ENCODE peak calls at places on chromosomes 6 and 20, in four cellular contexts. C is CD4-positive, alpha-beta T cell; D is brain microvascular endothelial cell; A is CD8-positive, alpha-beta T cell. P is an unnamed sample.

GRCh38 chr20:4119854-4120209 is 104.5 kb upstream of the RNF24 start:
- DNase-seq in A (no peak), D (no peak), C (no peak), P (no peak)

GRCh38 chr20:57435498-57436222 is 44.5 kb downstream of the RBM38 start:
- DNase-seq in C (peak; percentile 38), D (peak; percentile 12), A (peak; percentile 54), P (peak; percentile 37)

GRCh38 chr20:3848565-3848964 is 1.9 kb downstream of the MAVS start:
- DNase-seq in D (no peak), C (no peak), A (no peak), P (no peak)

GRCh38 chr6:81067057-81067456 is 685.4 kb downstream of the TENT5A start:
- DNase-seq in A (no peak), D (no peak), C (no peak), P (no peak)

GRCh38 chr6:51908243-51908642 is 179.2 kb downstream of the PKHD1 start:
- DNase-seq in A (no peak), C (no peak), D (no peak), P (no peak)

GRCh38 chr6:89866024-89866678 is 28.1 kb upstream of the GJA10 start:
- DNase-seq in C (no peak), D (no peak), A (no peak), P (no peak)

GRCh38 chr6:44068607-44069296 is 58.5 kb downstream of the MRPL14 start:
- DNase-seq in D (no peak), A (no peak), C (no peak), P (no peak)

GRCh38 chr6:108559884-108560462 is 744 bp upstream of the FOXO3 start:
- DNase-seq in C (no peak), D (peak; percentile 68), A (no peak), P (no peak)

GRCh38 chr6:17493286-17493685 is 99.9 kb downstream of the CAP2 start:
- DNase-seq in D (peak; percentile 69), A (no peak), C (no peak), P (no peak)

GRCh38 chr20:57856658-57857057 is 146.8 kb upstream of the PMEPA1 start:
- DNase-seq in C (no peak), D (no peak), A (no peak), P (no peak)

GRCh38 chr6:139655783-139656705 is 281.6 kb upstream of the CITED2 start:
- DNase-seq in C (no peak), A (no peak), D (no peak), P (no peak)

GRCh38 chr6:126767741-126768140 is 350.7 kb upstream of the RSPO3 start:
- DNase-seq in A (no peak), D (no peak), C (no peak), P (no peak)

GRCh38 chr6:26576407-26576843 is 20.3 kb upstream of the ABT1 start:
- DNase-seq in D (no peak), A (no peak), C (no peak), P (no peak)

GRCh38 chr6:99614430-99615161 is 8.0 kb downstream of the PRDM13 start:
- DNase-seq in D (no peak), C (no peak), A (no peak), P (no peak)

GRCh38 chr6:31881136-31881859 is 2.5 kb upstream of the SLC44A4 start:
- DNase-seq in D (no peak), A (no peak), C (no peak), P (no peak)
- H3K27ac ChIP-seq in D (no peak overlapping the region), A (no peak overlapping the region), C (no peak overlapping the region), P (no peak overlapping the region)

GRCh38 chr6:53828215-53828614 is 33.4 kb downstream of the LRRC1 start:
- DNase-seq in A (no peak), D (no peak), C (no peak), P (no peak)
- H3K27ac ChIP-seq in A (no peak overlapping the region), D (no peak overlapping the region), C (no peak overlapping the region), P (no peak overlapping the region)

DNA sequence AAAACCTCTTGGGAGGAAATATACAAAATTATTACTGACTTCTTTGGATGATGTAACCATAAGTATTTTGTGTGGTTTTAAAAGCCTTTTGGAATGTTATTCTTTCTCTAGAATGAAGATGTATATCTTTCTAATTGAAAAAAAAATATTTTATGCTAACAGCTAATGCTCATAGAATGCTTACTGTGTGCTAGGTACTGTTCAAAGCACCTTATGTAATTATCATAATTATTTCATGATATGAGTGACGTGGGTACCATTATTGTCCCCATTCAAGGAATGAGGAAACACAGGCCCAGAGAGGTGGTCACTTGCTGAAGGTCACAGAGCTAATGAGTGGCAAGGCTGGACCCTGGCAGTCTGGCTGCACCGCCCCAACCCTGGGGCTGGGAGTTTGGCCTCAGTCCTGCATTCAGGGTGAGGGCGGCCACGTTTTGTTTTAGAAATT is 37.5 kb downstream of the TFEB start:
- DNase-seq in A (no peak), D (no peak), C (no peak), P (no peak)
- H3K27ac ChIP-seq in A (no peak overlapping the region), D (peak overlapping the region; percentile 98), C (no peak overlapping the region), P (peak overlapping the region; percentile 79)

GRCh38 chr6:158009935-158010585 is 28.4 kb downstream of the SYNJ2 start:
- DNase-seq in C (no peak), D (no peak), A (no peak), P (no peak)
- H3K27ac ChIP-seq in C (no peak overlapping the region), D (peak overlapping the region; percentile 51), A (no peak overlapping the region), P (peak overlapping the region; percentile 98)

DNA sequence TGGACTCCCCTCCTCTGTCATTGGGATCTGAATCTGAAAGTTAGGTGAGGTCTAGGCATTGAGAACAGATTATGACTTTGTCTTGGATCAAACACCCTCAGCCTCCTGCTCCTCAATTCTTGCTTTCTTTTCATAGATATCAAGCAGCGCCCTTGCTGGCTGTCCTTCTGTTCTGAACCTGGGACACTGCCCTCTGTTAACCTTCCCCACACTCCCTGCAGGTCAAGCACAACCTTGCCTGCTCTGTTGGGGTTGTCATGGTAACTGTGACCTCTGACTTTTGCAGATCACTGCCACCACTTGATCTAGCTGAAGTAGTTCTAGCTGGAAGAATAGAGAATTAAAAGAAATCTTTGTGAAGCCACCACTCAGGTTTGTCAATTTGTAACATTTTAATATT is 16.4 kb upstream of the MICA start:
- DNase-seq in A (no peak), C (no peak), D (no peak), P (no peak)
- H3K27ac ChIP-seq in A (no peak overlapping the region), C (no peak overlapping the region), D (no peak overlapping the region), P (no peak overlapping the region)

DNA sequence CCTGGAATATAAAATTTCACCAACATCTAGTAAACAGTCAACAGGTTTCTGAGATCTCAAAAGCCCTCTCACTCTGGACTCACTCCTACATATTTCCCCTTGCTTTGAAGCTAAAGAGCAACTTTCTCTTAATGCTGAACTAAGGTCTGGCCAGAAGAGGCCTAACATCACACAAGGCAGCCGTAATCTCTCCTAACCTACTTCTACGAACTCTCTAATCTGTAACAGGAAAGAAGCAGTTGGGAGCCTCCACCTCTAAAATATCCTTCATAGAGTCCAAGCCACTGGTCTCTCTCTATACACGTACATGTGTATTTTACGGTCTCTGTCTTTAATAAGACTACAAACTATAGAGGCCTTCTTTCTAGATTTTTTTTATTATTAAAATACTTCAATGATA is 72.0 kb downstream of the REV3L start:
- DNase-seq in D (no peak), C (no peak), A (no peak), P (no peak)
- H3K27ac ChIP-seq in D (no peak overlapping the region), C (no peak overlapping the region), A (no peak overlapping the region), P (peak overlapping the region; percentile 50)

GRCh38 chr20:22513574-22513973 is 70.8 kb downstream of the FOXA2 start:
- DNase-seq in A (no peak), C (no peak), D (no peak), P (no peak)

GRCh38 chr20:22512911-22513489 is 71.4 kb downstream of the FOXA2 start:
- DNase-seq in D (no peak), A (no peak), C (no peak), P (no peak)

GRCh38 chr20:22515264-22515663 is 69.1 kb downstream of the FOXA2 start:
- DNase-seq in D (no peak), C (no peak), A (no peak), P (no peak)

GRCh38 chr20:22509090-22509938 is 75.1 kb downstream of the FOXA2 start:
- DNase-seq in D (no peak), C (no peak), A (no peak), P (no peak)

DNA sequence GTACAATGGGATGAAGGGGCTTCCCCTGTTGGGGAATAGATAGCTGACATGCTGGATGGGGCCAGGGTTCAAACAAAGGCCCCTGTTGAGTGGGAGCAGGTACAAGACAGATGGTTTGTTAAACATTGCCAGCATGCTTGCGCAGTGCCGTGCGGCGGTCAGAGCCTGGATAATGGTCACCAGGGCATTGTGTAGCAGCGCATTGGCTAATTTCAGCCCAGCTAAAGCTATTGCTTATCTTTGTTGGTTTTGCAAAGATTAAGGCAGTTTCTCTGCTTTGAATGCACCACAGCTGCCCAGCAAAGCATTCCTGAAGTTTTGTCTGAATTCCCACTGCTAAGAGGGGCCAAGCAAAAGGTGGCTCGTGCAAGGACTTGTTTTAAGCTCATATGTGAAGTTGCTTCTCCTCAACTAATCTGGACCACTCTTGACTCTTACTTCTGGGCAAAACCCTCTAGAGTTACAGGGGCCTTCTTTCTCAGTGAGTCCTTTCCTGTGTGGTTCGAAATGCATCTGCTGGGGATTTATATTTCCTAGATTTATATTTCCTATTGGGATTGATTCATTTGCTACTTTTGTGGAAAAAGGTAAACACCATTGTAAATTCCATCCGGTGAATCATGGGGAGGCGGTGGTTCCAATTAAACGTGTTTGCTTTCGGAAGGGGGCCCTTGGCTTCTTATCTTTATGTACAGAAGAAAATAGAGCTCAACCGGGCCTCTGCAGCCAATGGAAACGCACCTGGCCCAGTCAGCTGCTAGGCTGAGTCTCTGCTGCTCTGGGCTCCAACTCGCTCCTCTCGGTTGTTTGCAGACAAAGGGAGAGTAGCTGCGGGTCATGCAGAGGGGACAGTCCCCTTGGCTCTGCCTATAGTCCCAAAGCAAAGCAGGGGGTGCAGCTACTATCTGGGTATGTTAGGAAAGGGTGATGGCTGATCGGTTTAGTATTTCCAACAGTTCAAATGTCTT is 72.1 kb downstream of the FOXA2 start:
- DNase-seq in A (no peak), D (no peak), C (no peak), P (no peak)
- H3K27ac ChIP-seq in A (no peak overlapping the region), D (no peak overlapping the region), C (no peak overlapping the region), P (no peak overlapping the region)

DNA sequence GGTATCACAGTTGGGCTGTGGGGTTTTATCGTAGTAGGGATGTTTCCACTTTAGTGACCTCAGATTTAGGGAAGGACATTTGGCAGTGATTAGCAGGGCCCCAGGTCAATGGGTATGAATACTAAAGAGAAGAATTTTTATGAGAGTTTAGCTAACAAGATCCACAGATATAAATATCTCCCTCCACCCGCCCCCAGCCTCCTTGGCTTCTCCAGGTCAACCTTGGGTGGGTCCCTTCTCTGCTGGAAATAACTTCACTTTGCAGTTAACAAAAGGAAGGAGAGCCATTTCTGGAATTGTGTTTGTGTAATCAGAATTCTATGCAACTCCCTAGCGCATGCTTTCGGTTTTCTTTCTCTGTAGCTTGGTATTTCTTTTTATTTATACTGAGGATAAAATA is 27.2 kb downstream of the RIPOR2 start:
- DNase-seq in C (no peak), D (no peak), A (no peak), P (no peak)
- H3K27ac ChIP-seq in C (peak overlapping the region; percentile 88), D (no peak overlapping the region), A (peak overlapping the region; percentile 62), P (peak overlapping the region; percentile 91)

DNA sequence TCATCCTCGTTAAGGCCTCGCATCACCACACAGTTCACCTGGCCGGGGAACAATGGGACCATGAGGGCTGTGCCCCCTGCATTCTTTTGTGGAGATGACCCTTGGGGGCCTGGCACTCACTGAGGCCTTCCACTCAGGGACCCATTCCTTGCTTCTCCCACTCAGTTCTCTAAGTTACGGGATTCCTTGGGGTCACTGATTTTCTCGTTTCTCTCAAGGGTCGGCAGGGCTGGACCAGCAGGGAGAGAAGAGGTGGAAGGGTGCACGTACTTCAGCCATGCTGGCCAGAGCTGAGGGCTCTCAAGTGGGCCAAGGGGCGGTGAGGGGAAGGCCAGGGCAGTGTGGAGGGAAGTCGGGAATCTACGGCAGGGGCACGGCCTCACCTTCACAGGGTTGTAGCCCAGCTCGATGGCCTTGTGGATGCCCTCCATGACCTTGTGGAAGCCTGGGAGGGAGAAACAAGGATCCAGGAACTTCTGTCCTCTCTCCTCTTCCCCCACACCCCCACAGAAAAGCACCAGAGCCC is 20.8 kb downstream of the MOCS1 start:
- DNase-seq in D (no peak), A (no peak), C (no peak), P (no peak)
- H3K27ac ChIP-seq in D (no peak overlapping the region), A (no peak overlapping the region), C (no peak overlapping the region), P (no peak overlapping the region)

P was measured in caudate nucleus.